ENCODE peak calls at places on chromosomes 3 and 15, in five cellular contexts. T is neural progenitor cell, E is PC-3, W is GM23338, N is GM23248. S is an unnamed sample.

GRCh38 chr3:125107384-125107783 is 51.6 kb upstream of the HEG1 start:
- DNase-seq in T (no peak), E (no peak), W (no peak), N (no peak), S (no peak)

GRCh38 chr3:139310474-139310933 is 33.3 kb upstream of the MRPS22 start:
- DNase-seq in T (no peak), E (peak; percentile 89), W (no peak), N (peak; percentile 95), S (no peak)

GRCh38 chr15:24017470-24017869 is 330.4 kb upstream of the NDN start:
- DNase-seq in T (no peak), E (no peak), W (no peak), N (no peak), S (no peak)

GRCh38 chr15:78195735-78196201 is 38.6 kb downstream of the ACSBG1 start:
- DNase-seq in T (peak; percentile 47), E (peak; percentile 54), W (peak; percentile 68), N (peak; percentile 32), S (peak; percentile 49)

GRCh38 chr3:2133191-2133590 is 34.5 kb downstream of the CNTN4 start:
- DNase-seq in T (no peak), E (no peak), W (no peak), N (no peak), S (no peak)

GRCh38 chr3:195035345-195036202 is 235.4 kb downstream of the XXYLT1 start:
- DNase-seq in T (peak; percentile 62), E (no peak), W (peak; percentile 78), N (no peak), S (no peak)

GRCh38 chr3:133506215-133506901 is 67.1 kb upstream of the CDV3 start:
- DNase-seq in T (no peak), E (no peak), W (no peak), N (no peak), S (peak; percentile 98)

GRCh38 chr3:114418724-114419543 is 125.1 kb downstream of the TIGIT start:
- DNase-seq in T (peak; percentile 69), E (peak; percentile 67), W (peak; percentile 82), N (peak; percentile 88), S (peak; percentile 72)

GRCh38 chr3:178352300-178353021 is 183.8 kb upstream of the KCNMB2 start:
- DNase-seq in T (peak; percentile 34), E (peak; percentile 65), W (peak; percentile 44), N (peak; percentile 82), S (no peak)

GRCh38 chr15:73964736-73965093 is 27.4 kb downstream of the STOML1 start:
- DNase-seq in T (peak; percentile 85), E (peak; percentile 79), W (peak; percentile 95), N (peak; percentile 77), S (peak; percentile 81)

GRCh38 chr15:92394327-92395175 is 870 bp downstream of the ST8SIA2 start:
- DNase-seq in T (peak; percentile 74), E (no peak), W (peak; percentile 64), N (no peak), S (peak; percentile 14)

GRCh38 chr3:8742921-8743605 is 9.5 kb downstream of the CAV3 start:
- DNase-seq in T (no peak), E (peak; percentile 39), W (peak; percentile 28), N (peak; percentile 85), S (no peak)

GRCh38 chr3:44952689-44953088 is 23.3 kb downstream of the ZDHHC3 start:
- DNase-seq in T (no peak), E (no peak), W (no peak), N (no peak), S (no peak)

GRCh38 chr3:118269537-118270125 is 765.0 kb downstream of the IGSF11 start:
- DNase-seq in T (no peak), E (no peak), W (no peak), N (no peak), S (no peak)

GRCh38 chr15:66401130-66402021 is 14.7 kb downstream of the MAP2K1 start:
- DNase-seq in T (peak; percentile 58), E (peak; percentile 65), W (peak; percentile 75), N (peak; percentile 22), S (no peak)

GRCh38 chr15:77024273-77025065 is 29.5 kb downstream of the PSTPIP1 start:
- DNase-seq in T (peak; percentile 82), E (peak; percentile 71), W (peak; percentile 82), N (peak; percentile 63), S (peak; percentile 61)

GRCh38 chr3:175893566-175893965 is 1034.4 kb downstream of the NAALADL2 start:
- DNase-seq in T (no peak), E (no peak), W (no peak), N (no peak), S (no peak)

GRCh38 chr3:135513106-135514063 is 452.1 kb upstream of the PPP2R3A start:
- DNase-seq in T (no peak), E (peak; percentile 8), W (peak; percentile 27), N (peak; percentile 42), S (peak; percentile 28)

GRCh38 chr3:193871093-193871485 is 264.9 kb upstream of the HES1 start:
- DNase-seq in T (no peak), E (no peak), W (no peak), N (no peak), S (no peak)

GRCh38 chr3:46276497-46277099 is 34.3 kb downstream of the CCR3 start:
- DNase-seq in T (peak; percentile 44), E (peak; percentile 65), W (peak; percentile 68), N (peak; percentile 9), S (peak; percentile 81)

GRCh38 chr15:51325167-51325566 is 13.2 kb downstream of the CYP19A1 start:
- DNase-seq in T (no peak), E (no peak), W (no peak), N (no peak), S (no peak)

GRCh38 chr3:146131616-146132410 is 29.2 kb downstream of the PLOD2 start:
- DNase-seq in T (no peak), E (peak; percentile 71), W (no peak), N (peak; percentile 92), S (no peak)

GRCh38 chr3:55879901-55880331 is 392.8 kb upstream of the WNT5A start:
- DNase-seq in T (no peak), E (peak; percentile 72), W (no peak), N (no peak), S (no peak)

GRCh38 chr3:196281962-196282361 is 5.6 kb downstream of the PCYT1A start:
- DNase-seq in T (no peak), E (no peak), W (no peak), N (no peak), S (no peak)
- H3K4me1 ChIP-seq in T (peaks cover 6% of the 10 kb centered on the region), E (peaks cover 36% of the 10 kb centered on the region), W (peaks cover 14% of the 10 kb centered on the region), N (peaks cover 44% of the 10 kb centered on the region), S (peaks cover 29% of the 10 kb centered on the region)

GRCh38 chr15:72207576-72208085 is 10.0 kb upstream of the GRAMD2A start:
- DNase-seq in T (no peak), E (no peak), W (no peak), N (no peak), S (no peak)
- H3F3A ChIP-seq in T (no peaks in the 10 kb centered on the region), E (peaks cover 28% of the 10 kb centered on the region), W (peaks cover 55% of the 10 kb centered on the region), N (peaks cover 98% of the 10 kb centered on the region), S (peaks cover 16% of the 10 kb centered on the region)

GRCh38 chr3:15051531-15051930 is 13.6 kb downstream of the MRPS25 start:
- DNase-seq in T (peak; percentile 63), E (peak; percentile 62), W (peak; percentile 86), N (peak; percentile 70), S (peak; percentile 41)

GRCh38 chr3:15053541-15053940 is 11.6 kb downstream of the MRPS25 start:
- DNase-seq in T (no peak), E (no peak), W (no peak), N (no peak), S (no peak)

GRCh38 chr3:15056676-15057404 is 8.3 kb downstream of the MRPS25 start:
- DNase-seq in T (no peak), E (no peak), W (no peak), N (no peak), S (no peak)

GRCh38 chr3:15052335-15053242 is 12.5 kb downstream of the MRPS25 start:
- DNase-seq in T (peak; percentile 58), E (no peak), W (no peak), N (no peak), S (no peak)

DNA sequence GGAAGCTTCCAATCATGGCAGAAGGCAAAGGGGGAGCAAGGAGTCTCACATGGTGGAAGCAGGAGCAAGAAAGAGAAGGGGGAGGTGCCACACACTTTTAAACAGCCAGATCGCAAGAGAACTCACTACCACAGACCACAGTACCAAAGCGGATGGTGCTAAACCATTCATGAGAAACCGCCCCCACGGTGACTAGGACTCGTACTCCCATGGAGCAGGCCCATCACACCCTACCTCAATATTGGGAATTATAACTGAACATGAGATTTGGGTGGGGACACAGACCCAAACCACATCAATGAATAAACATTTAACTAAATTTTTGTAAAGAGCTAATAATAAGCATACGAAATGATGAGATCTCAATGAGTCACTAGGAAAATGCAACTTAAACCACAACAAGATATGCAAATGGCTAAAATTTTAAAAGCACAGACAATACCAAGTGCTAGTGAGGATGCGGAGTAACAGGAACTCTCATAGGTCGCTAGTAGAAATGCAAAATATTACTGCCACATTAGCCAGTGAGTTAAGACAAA is 10.0 kb downstream of the MRPS25 start:
- DNase-seq in T (no peak), E (no peak), W (no peak), N (peak; percentile 57), S (no peak)
- H3K27ac ChIP-seq in T (no peak overlapping the region), E (no peak overlapping the region), W (no peak overlapping the region), N (peak overlapping the region; percentile 3), S (no peak overlapping the region)

DNA sequence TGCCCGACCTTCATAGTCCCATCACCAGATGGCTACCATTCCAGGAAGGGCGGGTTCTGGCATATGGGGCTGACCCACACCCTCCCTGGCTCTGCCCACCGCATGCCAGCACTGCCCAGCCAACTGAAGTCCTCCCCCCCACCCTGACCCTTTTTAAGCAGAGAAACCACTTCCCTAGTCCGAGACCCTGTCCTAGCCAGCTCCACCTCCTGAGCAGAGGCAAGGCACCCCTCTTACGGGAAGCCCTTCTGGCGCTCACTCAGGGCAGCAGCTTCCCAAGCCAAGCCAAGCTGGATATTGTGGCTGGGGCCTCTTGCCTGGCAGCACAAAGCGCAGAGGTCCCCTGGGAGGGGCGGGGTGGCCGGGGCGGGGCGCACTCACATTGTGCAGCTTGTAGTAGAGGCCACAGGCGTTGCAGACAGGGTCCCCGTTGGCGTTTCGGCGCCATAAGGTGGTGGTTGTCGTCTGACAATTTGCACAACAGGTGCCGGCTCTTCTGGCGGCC is 11.5 kb downstream of the GATA2 start:
- DNase-seq in T (peak; percentile 70), E (no peak), W (no peak), N (peak; percentile 46), S (no peak)
- H3K4me1 ChIP-seq in T (peaks cover 44% of the 10 kb centered on the region), E (peaks cover 43% of the 10 kb centered on the region), W (peaks cover 51% of the 10 kb centered on the region), N (peaks cover 43% of the 10 kb centered on the region), S (no peaks in the 10 kb centered on the region)

S was measured in MM.1S.